ENCODE peak calls at places on chromosomes 7 and 10, in six cellular contexts. L is occipital lobe, Y is NCI-H2081, X is left ventricle myocardium superior, A is NCI-H1694 treated with DMSO at 0.1 percent for 48 hours, I is nephron progenitor cell. V is an unnamed sample.

GRCh38 chr7:77415822-77416620 is at the start of gene GSAP:
- DNase-seq in L (no peak), I (peak), A (no peak), Y (no peak), X (peak), V (peak)

GRCh38 chr7:133431134-133431711 is 178.3 kb downstream of the EXOC4 start:
- DNase-seq in I (no peak), A (no peak), Y (no peak), X (no peak), L (no peak), V (no peak)

GRCh38 chr7:157793973-157794763 is 457.4 kb downstream of the DNAJB6 start:
- DNase-seq in L (no peak), I (no peak), A (no peak), Y (no peak), X (no peak), V (no peak)

GRCh38 chr10:15719899-15720634 is at the start of gene ITGA8:
- DNase-seq in A (peak), X (peak), Y (no peak), L (no peak), I (peak), V (no peak)

GRCh38 chr7:82050792-82051191 is 280.9 kb upstream of the HGF start:
- DNase-seq in X (no peak), I (no peak), A (no peak), Y (no peak), L (no peak), V (no peak)

GRCh38 chr7:115099906-115100305 is 178.0 kb downstream of the MDFIC start:
- DNase-seq in X (no peak), Y (no peak), A (no peak), L (no peak), I (no peak), V (no peak)

GRCh38 chr7:70764004-70764691 is 367.8 kb upstream of the GALNT17 start:
- DNase-seq in I (no peak), Y (no peak), X (no peak), A (no peak), L (no peak), V (no peak)

GRCh38 chr7:73451780-73452398 is 18.3 kb downstream of the FZD9 start:
- DNase-seq in X (no peak), A (peak), L (no peak), Y (peak), I (peak), V (no peak)

GRCh38 chr10:12564173-12564572 is 214.8 kb downstream of the CAMK1D start:
- DNase-seq in L (no peak), Y (no peak), A (no peak), X (no peak), I (no peak), V (no peak)

GRCh38 chr10:116511365-116511764 is 34.4 kb upstream of the PNLIP start:
- DNase-seq in X (no peak), I (no peak), A (no peak), L (no peak), Y (no peak), V (no peak)

GRCh38 chr7:1455241-1455939 is 3.9 kb downstream of the MICALL2 start:
- DNase-seq in L (no peak), X (no peak), I (no peak), Y (peak), A (no peak), V (peak)

GRCh38 chr10:5196613-5197234 is at the start of gene AKR1C4:
- DNase-seq in X (no peak), I (no peak), L (no peak), Y (no peak), A (no peak), V (no peak)

GRCh38 chr10:35172574-35172973 is 45.9 kb downstream of the CREM start:
- DNase-seq in L (no peak), X (peak), Y (no peak), A (no peak), I (no peak), V (no peak)

GRCh38 chr10:126041804-126042231 is 145.5 kb downstream of the FANK1 start:
- DNase-seq in Y (no peak), L (peak), I (peak), X (peak), A (no peak), V (peak)

GRCh38 chr7:29795696-29796095 is 10.6 kb upstream of the WIPF3 start:
- DNase-seq in Y (no peak), X (no peak), I (no peak), L (no peak), A (no peak), V (no peak)

V was measured in DMS153.